ENCODE peak calls at places on chromosomes 4 and X, in five cellular contexts. Z is activated CD4-positive, CD25-positive, alpha-beta regulatory T cell treated with anti-CD3 and anti-CD28 coated beads, Interleukin-2, amount 50 U/mL, for 72 hours; A is GM13977; S is NCI-H446; K is hypothalamus. P is an unnamed sample.

GRCh38 chrX:10110316-10110932 is 46.4 kb upstream of the CLCN4 start:
- DNase-seq in Z (no peak), A (peak; percentile 34), S (no peak), K (no peak), P (no peak)

GRCh38 chr4:134141728-134142127 is 59.9 kb downstream of the PABPC4L start:
- DNase-seq in Z (no peak), A (no peak), S (no peak), K (no peak), P (no peak)

GRCh38 chr4:79048878-79049277 is 109.6 kb upstream of the PAQR3 start:
- DNase-seq in Z (no peak), A (no peak), S (no peak), K (no peak), P (no peak)

GRCh38 chrX:13085533-13085932 is 41.1 kb upstream of the FAM9C start:
- DNase-seq in Z (no peak), A (no peak), S (no peak), K (no peak), P (no peak)

GRCh38 chrX:104854188-104854587 is 288.2 kb downstream of the IL1RAPL2 start:
- DNase-seq in Z (no peak), A (no peak), S (no peak), K (no peak), P (no peak)

GRCh38 chr4:55172694-55173287 is 47.4 kb upstream of the KDR start:
- DNase-seq in Z (no peak), A (no peak), S (no peak), K (no peak), P (no peak)

GRCh38 chrX:65874765-65875164 is 165.1 kb downstream of the VSIG4 start:
- DNase-seq in Z (no peak), A (no peak), S (no peak), K (no peak), P (no peak)

GRCh38 chr4:6688879-6689505 is 4.7 kb upstream of the S100P start:
- DNase-seq in Z (peak; percentile 57), A (peak; percentile 80), S (no peak), K (no peak), P (peak; percentile 35)

GRCh38 chrX:40172169-40172979 is 74.6 kb upstream of the BCOR start:
- DNase-seq in Z (peak; percentile 55), A (no peak), S (no peak), K (no peak), P (peak; percentile 84)

GRCh38 chr4:115249808-115250207 is 136.4 kb upstream of the NDST4 start:
- DNase-seq in Z (no peak), A (no peak), S (no peak), K (no peak), P (no peak)

GRCh38 chrX:9847071-9847470 is 60.8 kb downstream of the SHROOM2 start:
- DNase-seq in Z (no peak), A (no peak), S (no peak), K (no peak), P (no peak)

GRCh38 chrX:103513476-103514108 is 5.7 kb downstream of the RAB40A start:
- DNase-seq in Z (no peak), A (no peak), S (no peak), K (no peak), P (no peak)

GRCh38 chrX:45472968-45473367 is 272.3 kb upstream of the DIPK2B start:
- DNase-seq in Z (no peak), A (no peak), S (no peak), K (no peak), P (no peak)

GRCh38 chrX:51332188-51332942 is at the start of gene NUDT10:
- DNase-seq in Z (peak; percentile 38), A (peak; percentile 29), S (no peak), K (no peak), P (peak; percentile 73)

GRCh38 chr4:168560184-168560834 is 63.5 kb downstream of the PALLD start:
- DNase-seq in Z (no peak), A (no peak), S (no peak), K (no peak), P (no peak)

GRCh38 chr4:40576651-40577480 is 52.8 kb downstream of the RBM47 start:
- DNase-seq in Z (no peak), A (peak; percentile 59), S (no peak), K (peak; percentile 9), P (peak; percentile 16)

GRCh38 chr4:147198411-147199051 is 252.9 kb upstream of the TTC29 start:
- DNase-seq in Z (no peak), A (no peak), S (no peak), K (no peak), P (no peak)

GRCh38 chrX:93932471-93933220 is 258.6 kb downstream of the FAM133A start:
- DNase-seq in Z (no peak), A (no peak), S (no peak), K (no peak), P (no peak)

GRCh38 chr4:156792462-156793085 is 179.0 kb downstream of the PDGFC start:
- DNase-seq in Z (no peak), A (no peak), S (no peak), K (no peak), P (no peak)

GRCh38 chr4:140065393-140065792 is 88.6 kb downstream of the MAML3 start:
- DNase-seq in Z (no peak), A (no peak), S (no peak), K (no peak), P (no peak)

GRCh38 chr4:4480685-4481393 is 61.0 kb downstream of the STX18 start:
- DNase-seq in Z (no peak), A (no peak), S (no peak), K (peak; percentile 28), P (peak; percentile 74)